ENCODE peak calls at places on chromosome 7, in nine cellular contexts. One of them, this sample, is unnamed.

GRCh38 chr7:139731802-139732470 is 45.9 kb downstream of the HIPK2 start:
- DNase-seq in foreskin fibroblast: peak
- DNase-seq in NCI-H1417: no peak
- DNase-seq in fibroblast of pulmonary artery: peak
- DNase-seq in GM20000: no peak
- DNase-seq in heart right ventricle: peak
- DNase-seq in left lung: no peak
- DNase-seq in NAMALWA: no peak
- DNase-seq in EH: peak
- DNase-seq in this sample: peak

GRCh38 chr7:100683659-100684533 is 10.2 kb downstream of the GIGYF1 start:
- DNase-seq in foreskin fibroblast: no peak
- DNase-seq in NCI-H1417: no peak
- DNase-seq in fibroblast of pulmonary artery: no peak
- DNase-seq in GM20000: peak
- DNase-seq in heart right ventricle: no peak
- DNase-seq in left lung: peak
- DNase-seq in NAMALWA: no peak
- DNase-seq in EH: no peak
- DNase-seq in this sample: no peak

GRCh38 chr7:131105803-131106680 is 221.6 kb upstream of the MKLN1 start:
- DNase-seq in foreskin fibroblast: peak
- DNase-seq in NCI-H1417: peak
- DNase-seq in fibroblast of pulmonary artery: peak
- DNase-seq in GM20000: peak
- DNase-seq in heart right ventricle: peak
- DNase-seq in left lung: peak
- DNase-seq in NAMALWA: peak
- DNase-seq in EH: peak
- DNase-seq in this sample: no peak

GRCh38 chr7:140876519-140877248 is 48.0 kb downstream of the BRAF start:
- DNase-seq in foreskin fibroblast: peak
- DNase-seq in NCI-H1417: no peak
- DNase-seq in fibroblast of pulmonary artery: peak
- DNase-seq in GM20000: no peak
- DNase-seq in heart right ventricle: no peak
- DNase-seq in left lung: no peak
- DNase-seq in NAMALWA: no peak
- DNase-seq in EH: peak
- DNase-seq in this sample: peak

GRCh38 chr7:20647908-20648776 is 32.7 kb downstream of the ABCB5 start:
- DNase-seq in foreskin fibroblast: no peak
- DNase-seq in NCI-H1417: peak
- DNase-seq in fibroblast of pulmonary artery: peak
- DNase-seq in GM20000: no peak
- DNase-seq in heart right ventricle: no peak
- DNase-seq in left lung: no peak
- DNase-seq in NAMALWA: peak
- DNase-seq in EH: no peak
- DNase-seq in this sample: peak

GRCh38 chr7:16670021-16670420 is 24.0 kb downstream of the BZW2 start:
- DNase-seq in foreskin fibroblast: peak
- DNase-seq in NCI-H1417: no peak
- DNase-seq in fibroblast of pulmonary artery: peak
- DNase-seq in GM20000: no peak
- DNase-seq in heart right ventricle: no peak
- DNase-seq in left lung: no peak
- DNase-seq in NAMALWA: no peak
- DNase-seq in EH: peak
- DNase-seq in this sample: no peak

GRCh38 chr7:88095-88926 is 104.1 kb upstream of the FAM20C start:
- DNase-seq in foreskin fibroblast: no peak
- DNase-seq in NCI-H1417: no peak
- DNase-seq in fibroblast of pulmonary artery: no peak
- DNase-seq in GM20000: no peak
- DNase-seq in heart right ventricle: no peak
- DNase-seq in left lung: no peak
- DNase-seq in NAMALWA: no peak
- DNase-seq in EH: no peak
- DNase-seq in this sample: no peak

GRCh38 chr7:75688200-75689136 is 50.3 kb downstream of the HIP1 start:
- DNase-seq in foreskin fibroblast: no peak
- DNase-seq in NCI-H1417: no peak
- DNase-seq in fibroblast of pulmonary artery: no peak
- DNase-seq in GM20000: no peak
- DNase-seq in heart right ventricle: peak
- DNase-seq in left lung: no peak
- DNase-seq in NAMALWA: peak
- DNase-seq in EH: no peak
- DNase-seq in this sample: no peak

GRCh38 chr7:41579961-41580935 is 122.6 kb downstream of the INHBA start:
- DNase-seq in foreskin fibroblast: peak
- DNase-seq in NCI-H1417: no peak
- DNase-seq in fibroblast of pulmonary artery: peak
- DNase-seq in GM20000: no peak
- DNase-seq in heart right ventricle: no peak
- DNase-seq in left lung: no peak
- DNase-seq in NAMALWA: no peak
- DNase-seq in EH: peak
- DNase-seq in this sample: peak

GRCh38 chr7:157010588-157011332 is at the start of gene MNX1:
- DNase-seq in foreskin fibroblast: no peak
- DNase-seq in NCI-H1417: peak
- DNase-seq in fibroblast of pulmonary artery: no peak
- DNase-seq in GM20000: peak
- DNase-seq in heart right ventricle: no peak
- DNase-seq in left lung: peak
- DNase-seq in NAMALWA: no peak
- DNase-seq in EH: no peak
- DNase-seq in this sample: no peak

GRCh38 chr7:22269963-22270362 is 87.0 kb downstream of the RAPGEF5 start:
- DNase-seq in foreskin fibroblast: no peak
- DNase-seq in NCI-H1417: peak
- DNase-seq in fibroblast of pulmonary artery: no peak
- DNase-seq in GM20000: no peak
- DNase-seq in heart right ventricle: no peak
- DNase-seq in left lung: no peak
- DNase-seq in NAMALWA: no peak
- DNase-seq in EH: no peak
- DNase-seq in this sample: no peak

GRCh38 chr7:348962-349755 is 59.2 kb downstream of the FOXL3 start:
- DNase-seq in foreskin fibroblast: no peak
- DNase-seq in NCI-H1417: no peak
- DNase-seq in fibroblast of pulmonary artery: no peak
- DNase-seq in GM20000: no peak
- DNase-seq in heart right ventricle: no peak
- DNase-seq in left lung: peak
- DNase-seq in NAMALWA: no peak
- DNase-seq in EH: no peak
- DNase-seq in this sample: no peak

GRCh38 chr7:101197991-101198390 is 2.8 kb downstream of the MOGAT3 start:
- DNase-seq in foreskin fibroblast: no peak
- DNase-seq in NCI-H1417: no peak
- DNase-seq in fibroblast of pulmonary artery: no peak
- DNase-seq in GM20000: no peak
- DNase-seq in heart right ventricle: no peak
- DNase-seq in left lung: no peak
- DNase-seq in NAMALWA: no peak
- DNase-seq in EH: no peak
- DNase-seq in this sample: no peak

GRCh38 chr7:1695800-1696454 is 25.9 kb downstream of the ELFN1 start:
- DNase-seq in foreskin fibroblast: no peak
- DNase-seq in NCI-H1417: no peak
- DNase-seq in fibroblast of pulmonary artery: no peak
- DNase-seq in GM20000: no peak
- DNase-seq in heart right ventricle: no peak
- DNase-seq in left lung: peak
- DNase-seq in NAMALWA: no peak
- DNase-seq in EH: no peak
- DNase-seq in this sample: no peak

GRCh38 chr7:155844019-155844453 is 31.8 kb upstream of the SHH start:
- DNase-seq in foreskin fibroblast: no peak
- DNase-seq in NCI-H1417: no peak
- DNase-seq in fibroblast of pulmonary artery: no peak
- DNase-seq in GM20000: no peak
- DNase-seq in heart right ventricle: no peak
- DNase-seq in left lung: peak
- DNase-seq in NAMALWA: no peak
- DNase-seq in EH: no peak
- DNase-seq in this sample: no peak

GRCh38 chr7:92831716-92832622 is 4.4 kb downstream of the CDK6 start:
- DNase-seq in foreskin fibroblast: peak
- DNase-seq in NCI-H1417: no peak
- DNase-seq in fibroblast of pulmonary artery: peak
- DNase-seq in GM20000: no peak
- DNase-seq in heart right ventricle: no peak
- DNase-seq in left lung: no peak
- DNase-seq in NAMALWA: no peak
- DNase-seq in EH: peak
- DNase-seq in this sample: no peak

GRCh38 chr7:44489955-44490350 is 505 bp downstream of the NUDCD3 start:
- DNase-seq in foreskin fibroblast: peak
- DNase-seq in NCI-H1417: no peak
- DNase-seq in fibroblast of pulmonary artery: peak
- DNase-seq in GM20000: no peak
- DNase-seq in heart right ventricle: no peak
- DNase-seq in left lung: no peak
- DNase-seq in NAMALWA: no peak
- DNase-seq in EH: no peak
- DNase-seq in this sample: no peak

GRCh38 chr7:84975586-84976185 is 211.2 kb downstream of the SEMA3D start:
- DNase-seq in foreskin fibroblast: no peak
- DNase-seq in NCI-H1417: no peak
- DNase-seq in fibroblast of pulmonary artery: peak
- DNase-seq in GM20000: no peak
- DNase-seq in heart right ventricle: no peak
- DNase-seq in left lung: no peak
- DNase-seq in NAMALWA: no peak
- DNase-seq in EH: peak
- DNase-seq in this sample: no peak

GRCh38 chr7:100966542-100967291 is 2.6 kb upstream of the MUC12 start:
- DNase-seq in foreskin fibroblast: no peak
- DNase-seq in NCI-H1417: no peak
- DNase-seq in fibroblast of pulmonary artery: no peak
- DNase-seq in GM20000: peak
- DNase-seq in heart right ventricle: no peak
- DNase-seq in left lung: peak
- DNase-seq in NAMALWA: no peak
- DNase-seq in EH: no peak
- DNase-seq in this sample: no peak

GRCh38 chr7:48046458-48046857 is 11.1 kb downstream of the C7orf57 start:
- DNase-seq in foreskin fibroblast: no peak
- DNase-seq in NCI-H1417: no peak
- DNase-seq in fibroblast of pulmonary artery: no peak
- DNase-seq in GM20000: no peak
- DNase-seq in heart right ventricle: no peak
- DNase-seq in left lung: no peak
- DNase-seq in NAMALWA: no peak
- DNase-seq in EH: no peak
- DNase-seq in this sample: no peak

GRCh38 chr7:136857573-136857972 is 10.9 kb upstream of the CHRM2 start:
- DNase-seq in foreskin fibroblast: no peak
- DNase-seq in NCI-H1417: no peak
- DNase-seq in fibroblast of pulmonary artery: peak
- DNase-seq in GM20000: no peak
- DNase-seq in heart right ventricle: no peak
- DNase-seq in left lung: no peak
- DNase-seq in NAMALWA: peak
- DNase-seq in EH: peak
- DNase-seq in this sample: peak

GRCh38 chr7:65731562-65732035 is 141.3 kb upstream of the VKORC1L1 start:
- DNase-seq in foreskin fibroblast: no peak
- DNase-seq in NCI-H1417: peak
- DNase-seq in fibroblast of pulmonary artery: no peak
- DNase-seq in GM20000: no peak
- DNase-seq in heart right ventricle: no peak
- DNase-seq in left lung: peak
- DNase-seq in NAMALWA: no peak
- DNase-seq in EH: peak
- DNase-seq in this sample: no peak

GRCh38 chr7:108086546-108086945 is 43.6 kb downstream of the LAMB4 start:
- DNase-seq in foreskin fibroblast: no peak
- DNase-seq in NCI-H1417: no peak
- DNase-seq in fibroblast of pulmonary artery: no peak
- DNase-seq in GM20000: no peak
- DNase-seq in heart right ventricle: no peak
- DNase-seq in left lung: no peak
- DNase-seq in NAMALWA: no peak
- DNase-seq in EH: peak
- DNase-seq in this sample: no peak

GRCh38 chr7:118057404-118057803 is 126.6 kb upstream of the LSM8 start:
- DNase-seq in foreskin fibroblast: no peak
- DNase-seq in NCI-H1417: no peak
- DNase-seq in fibroblast of pulmonary artery: no peak
- DNase-seq in GM20000: no peak
- DNase-seq in heart right ventricle: no peak
- DNase-seq in left lung: no peak
- DNase-seq in NAMALWA: no peak
- DNase-seq in EH: no peak
- DNase-seq in this sample: no peak

GRCh38 chr7:1030444-1031070 is 13.8 kb upstream of the GPR146 start:
- DNase-seq in foreskin fibroblast: no peak
- DNase-seq in NCI-H1417: peak
- DNase-seq in fibroblast of pulmonary artery: no peak
- DNase-seq in GM20000: no peak
- DNase-seq in heart right ventricle: no peak
- DNase-seq in left lung: peak
- DNase-seq in NAMALWA: peak
- DNase-seq in EH: no peak
- DNase-seq in this sample: no peak

GRCh38 chr7:78777844-78778243 is 675.6 kb downstream of the MAGI2 start:
- DNase-seq in foreskin fibroblast: no peak
- DNase-seq in NCI-H1417: no peak
- DNase-seq in fibroblast of pulmonary artery: no peak
- DNase-seq in GM20000: no peak
- DNase-seq in heart right ventricle: no peak
- DNase-seq in left lung: no peak
- DNase-seq in NAMALWA: no peak
- DNase-seq in EH: peak
- DNase-seq in this sample: no peak

GRCh38 chr7:152989889-152990380 is 230.4 kb downstream of the ACTR3B start:
- DNase-seq in foreskin fibroblast: no peak
- DNase-seq in NCI-H1417: no peak
- DNase-seq in fibroblast of pulmonary artery: peak
- DNase-seq in GM20000: no peak
- DNase-seq in heart right ventricle: no peak
- DNase-seq in left lung: no peak
- DNase-seq in NAMALWA: no peak
- DNase-seq in EH: peak
- DNase-seq in this sample: no peak

GRCh38 chr7:18020138-18020715 is 7.4 kb downstream of the PRPS1L1 start:
- DNase-seq in foreskin fibroblast: peak
- DNase-seq in NCI-H1417: no peak
- DNase-seq in fibroblast of pulmonary artery: peak
- DNase-seq in GM20000: no peak
- DNase-seq in heart right ventricle: no peak
- DNase-seq in left lung: no peak
- DNase-seq in NAMALWA: no peak
- DNase-seq in EH: peak
- DNase-seq in this sample: no peak

GRCh38 chr7:30214651-30215137 is 69.7 kb upstream of the ZNRF2 start:
- DNase-seq in foreskin fibroblast: no peak
- DNase-seq in NCI-H1417: no peak
- DNase-seq in fibroblast of pulmonary artery: no peak
- DNase-seq in GM20000: no peak
- DNase-seq in heart right ventricle: no peak
- DNase-seq in left lung: no peak
- DNase-seq in NAMALWA: no peak
- DNase-seq in EH: no peak
- DNase-seq in this sample: no peak

GRCh38 chr7:104653870-104654401 is 325.5 kb downstream of the LHFPL3 start:
- DNase-seq in foreskin fibroblast: no peak
- DNase-seq in NCI-H1417: no peak
- DNase-seq in fibroblast of pulmonary artery: no peak
- DNase-seq in GM20000: no peak
- DNase-seq in heart right ventricle: no peak
- DNase-seq in left lung: no peak
- DNase-seq in NAMALWA: no peak
- DNase-seq in EH: no peak
- DNase-seq in this sample: no peak

GRCh38 chr7:1919539-1920265 is 249.6 kb downstream of the ELFN1 start:
- DNase-seq in foreskin fibroblast: peak
- DNase-seq in NCI-H1417: no peak
- DNase-seq in fibroblast of pulmonary artery: no peak
- DNase-seq in GM20000: no peak
- DNase-seq in heart right ventricle: peak
- DNase-seq in left lung: peak
- DNase-seq in NAMALWA: peak
- DNase-seq in EH: peak
- DNase-seq in this sample: no peak